ENCODE peak calls at places on chromosomes 3 and 15, in ten cellular contexts. G is substantia nigra; D is ELR; S is CD4-positive, CD25-positive, alpha-beta regulatory T cell; E is NCI-H1105; Y is HEK293T; C is neural crest cell; X is AG08396; Z is activated CD4-positive, CD25-positive, alpha-beta regulatory T cell; F is foreskin melanocyte. N is an unnamed sample.

GRCh38 chr15:73142802-73143762 is 90.8 kb downstream of the NEO1 start:
- DNase-seq in D (no peak), Y (no peak), F (no peak), G (no peak), C (no peak), Z (no peak), E (no peak), X (no peak), S (peak; percentile 75), N (no peak)

GRCh38 chr3:79954756-79955155 is 187.0 kb upstream of the ROBO1 start:
- DNase-seq in S (no peak), F (no peak), G (no peak), D (peak; percentile 52), Z (no peak), C (no peak), X (no peak), E (no peak), Y (no peak), N (no peak)

GRCh38 chr3:23740517-23741402 is 65.0 kb upstream of the UBE2E1 start:
- DNase-seq in C (no peak), F (no peak), X (no peak), E (no peak), Y (no peak), Z (no peak), D (peak; percentile 68), G (no peak), S (peak; percentile 34), N (no peak)

GRCh38 chr15:75718326-75718725 is 5.7 kb upstream of the CSPG4 start:
- DNase-seq in G (no peak), F (no peak), C (no peak), S (no peak), Y (no peak), D (peak; percentile 82), E (no peak), X (peak; percentile 81), Z (no peak), N (no peak)

GRCh38 chr3:141471160-141471559 is 15.7 kb upstream of the RASA2 start:
- DNase-seq in X (no peak), G (no peak), Z (no peak), D (peak; percentile 83), S (no peak), E (no peak), C (no peak), F (no peak), Y (no peak), N (no peak)

GRCh38 chr15:101169457-101170071 is 82.3 kb downstream of the CHSY1 start:
- DNase-seq in S (no peak), G (no peak), D (peak; percentile 30), X (no peak), Y (no peak), Z (no peak), E (no peak), C (no peak), F (no peak), N (no peak)

GRCh38 chr15:31248263-31248662 is 78.4 kb upstream of the KLF13 start:
- DNase-seq in D (no peak), X (no peak), C (no peak), Y (no peak), F (no peak), G (no peak), E (no peak), Z (no peak), S (no peak), N (no peak)

GRCh38 chr3:12959395-12959794 is 113.8 kb downstream of the IQSEC1 start:
- DNase-seq in Y (no peak), D (no peak), F (no peak), Z (no peak), S (no peak), X (no peak), E (no peak), G (no peak), C (no peak), N (no peak)

GRCh38 chr3:38015485-38015884 is 14.0 kb downstream of the PLCD1 start:
- DNase-seq in X (no peak), Z (no peak), S (no peak), G (no peak), Y (no peak), F (no peak), E (no peak), C (no peak), D (no peak), N (no peak)

GRCh38 chr3:81462921-81463320 is 298.5 kb downstream of the GBE1 start:
- DNase-seq in E (peak; percentile 21), Y (no peak), C (no peak), G (no peak), D (no peak), S (no peak), F (no peak), Z (no peak), X (no peak), N (no peak)